ENCODE peak calls at places on chromosomes 4 and X, in six cellular contexts. I, M, K, N, R and G are unnamed samples.

GRCh38 chrX:51334276-51334675 is 1.7 kb downstream of the NUDT10 start:
- DNase-seq in K (no peak), N (no peak), M (no peak), R (no peak), I (no peak), G (no peak)

GRCh38 chrX:71107762-71108360 is 1.3 kb upstream of the CXorf65 start:
- DNase-seq in R (no peak), K (no peak), I (peak), M (no peak), N (no peak), G (no peak)

GRCh38 chr4:108988514-108989195 is 225.8 kb upstream of the ETNPPL start:
- DNase-seq in M (no peak), N (no peak), R (no peak), K (no peak), I (no peak), G (no peak)

GRCh38 chr4:173334891-173335754 is 965 bp upstream of the HMGB2 start:
- DNase-seq in N (peak), M (peak), R (peak), K (peak), I (peak), G (no peak)

GRCh38 chr4:176193898-176194297 is 1.5 kb downstream of the SPATA4 start:
- DNase-seq in I (no peak), M (no peak), N (no peak), K (no peak), R (no peak), G (no peak)

GRCh38 chrX:56385336-56385735 is 153.2 kb downstream of the KLF8 start:
- DNase-seq in R (no peak), N (no peak), M (no peak), I (no peak), K (no peak), G (no peak)

GRCh38 chrX:40573763-40574162 is 7.0 kb upstream of the ATP6AP2 start:
- DNase-seq in N (no peak), K (no peak), R (no peak), I (no peak), M (no peak), G (no peak)

GRCh38 chrX:81377329-81377728 is 175.4 kb downstream of the SH3BGRL start:
- DNase-seq in K (no peak), M (no peak), I (no peak), R (no peak), N (no peak), G (no peak)

GRCh38 chr4:124111922-124112321 is 600.6 kb downstream of the ANKRD50 start:
- DNase-seq in M (no peak), I (no peak), R (no peak), N (no peak), K (no peak), G (no peak)

GRCh38 chrX:45849261-45849660 is 648.6 kb upstream of the DIPK2B start:
- DNase-seq in R (no peak), M (no peak), N (no peak), K (no peak), I (no peak), G (no peak)

GRCh38 chr4:98609946-98610345 is 48.5 kb downstream of the TSPAN5 start:
- DNase-seq in M (no peak), R (no peak), I (no peak), K (no peak), N (no peak), G (no peak)

GRCh38 chrX:6226053-6226645 is 2.5 kb downstream of the NLGN4X start:
- DNase-seq in I (no peak), M (no peak), R (no peak), K (peak), N (no peak), G (peak)

GRCh38 chrX:150536455-150537116 is 31.8 kb upstream of the MTM1 start:
- DNase-seq in K (no peak), N (no peak), M (no peak), R (no peak), I (no peak), G (no peak)

GRCh38 chr4:109184421-109184956 is 118.0 kb downstream of the COL25A1 start:
- DNase-seq in R (no peak), K (peak), M (no peak), N (no peak), I (no peak), G (no peak)

GRCh38 chrX:1422135-1422465 is 30.2 kb upstream of the SLC25A6 start:
- DNase-seq in K (no peak), R (no peak), I (no peak), M (no peak), N (no peak), G (no peak)

GRCh38 chr4:89572224-89572858 is 264.6 kb downstream of the SNCA start:
- DNase-seq in N (no peak), R (no peak), K (no peak), M (no peak), I (no peak), G (no peak)

GRCh38 chr4:156193116-156193515 is 239.4 kb upstream of the CTSO start:
- DNase-seq in N (no peak), M (no peak), R (no peak), I (no peak), K (no peak), G (no peak)

GRCh38 chrX:110015915-110016314 is 13.0 kb downstream of the TMEM164 start:
- DNase-seq in R (no peak), I (no peak), M (no peak), K (no peak), N (no peak), G (no peak)

GRCh38 chrX:113919387-113919786 is 664.5 kb upstream of the HTR2C start:
- DNase-seq in N (no peak), R (no peak), K (no peak), M (no peak), I (no peak), G (no peak)

GRCh38 chrX:12825801-12826200 is 34.6 kb downstream of the PRPS2 start:
- DNase-seq in M (no peak), N (no peak), K (no peak), R (no peak), I (no peak), G (no peak)

GRCh38 chr4:37793562-37793961 is 32.9 kb upstream of the PGM2 start:
- DNase-seq in I (no peak), N (no peak), K (no peak), R (no peak), M (no peak), G (no peak)

GRCh38 chr4:172830295-172830764 is 338.3 kb upstream of the GALNT7 start:
- DNase-seq in I (no peak), N (no peak), R (no peak), M (no peak), K (no peak), G (no peak)

GRCh38 chr4:10033191-10033881 is 12.0 kb upstream of the SLC2A9 start:
- DNase-seq in M (no peak), N (no peak), K (peak), I (no peak), R (no peak), G (no peak)

GRCh38 chrX:64894454-64895038 is 81.7 kb downstream of the ZC4H2 start:
- DNase-seq in I (no peak), R (no peak), M (no peak), K (no peak), N (peak), G (no peak)
- H3K4me3 ChIP-seq in I (no peak), R (no peak), M (no peak), K (no peak), N (no peak), G (no peak)

GRCh38 chrX:49000640-49001039 is 1.4 kb downstream of the GRIPAP1 start:
- DNase-seq in K (no peak), M (no peak), R (no peak), I (no peak), N (no peak), G (no peak)

GRCh38 chrX:48997455-48997854 is 4.6 kb downstream of the GRIPAP1 start:
- DNase-seq in R (no peak), I (no peak), N (no peak), M (no peak), K (no peak), G (no peak)

GRCh38 chrX:48998391-48998790 is 3.7 kb downstream of the GRIPAP1 start:
- DNase-seq in M (no peak), I (no peak), N (no peak), R (no peak), K (no peak), G (no peak)

GRCh38 chrX:48997865-48998264 is 4.2 kb downstream of the GRIPAP1 start:
- DNase-seq in K (no peak), N (no peak), M (no peak), I (no peak), R (no peak), G (no peak)

DNA sequence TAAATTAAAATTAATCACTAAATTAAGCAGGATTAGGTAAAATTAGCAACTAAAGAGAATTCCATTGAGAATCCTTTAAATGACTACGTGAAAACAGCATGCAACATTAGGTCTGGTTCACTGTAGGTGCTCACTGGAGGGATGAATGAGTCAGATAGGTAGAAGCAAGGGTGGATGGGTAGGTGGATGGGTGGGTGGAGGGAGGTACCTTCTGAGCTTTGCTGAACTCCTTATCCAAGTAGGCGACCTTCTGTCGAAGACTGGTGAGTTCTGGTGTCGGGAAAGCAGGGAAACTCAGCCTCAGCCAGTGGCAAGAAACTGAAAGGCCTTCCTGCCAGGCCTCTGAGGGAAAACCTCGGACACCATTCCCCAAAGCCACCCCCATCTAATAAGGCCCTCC is 3.0 kb downstream of the GRIPAP1 start:
- DNase-seq in R (no peak), M (no peak), I (no peak), K (no peak), N (no peak), G (no peak)
- TF ChIP-seq CTCF in R (no peak), M (no peak), I (no peak), K (no peak), N (no peak), G (no peak)

GRCh38 chr4:107814758-107815552 is 9.8 kb upstream of the SGMS2 start:
- DNase-seq in M (no peak), R (no peak), N (no peak), K (no peak), I (no peak), G (no peak)
- H3K27ac ChIP-seq in M (no peak), R (no peak), N (no peak), K (no peak), I (no peak), G (no peak)

GRCh38 chrX:36035550-36035949 is 116.0 kb downstream of the CFAP47 start:
- DNase-seq in N (no peak), R (no peak), I (no peak), K (no peak), M (no peak), G (no peak)
- H3K4me3 ChIP-seq in N (no peak), R (no peak), I (no peak), K (no peak), M (no peak), G (no peak)

GRCh38 chr4:100063355-100063754 is 113.3 kb upstream of the H2AZ1 start:
- DNase-seq in I (no peak), N (no peak), M (no peak), K (no peak), R (no peak), G (no peak)
- TF ChIP-seq CTCF in I (no peak), N (no peak), M (no peak), K (no peak), R (no peak), G (peak)